ENCODE peak calls at places on chromosomes 1 and 21, in seven cellular contexts. One of them, this sample, is unnamed.

GRCh38 chr1:5667513-5668325 is 324.5 kb downstream of the NPHP4 start:
- DNase-seq in fibroblast of the aortic adventitia: no peak
- DNase-seq in heart right ventricle: no peak
- DNase-seq in AG10803: no peak
- DNase-seq in heart left ventricle: no peak
- DNase-seq in adrenal gland: peak; percentile 60
- DNase-seq in GM23338: no peak
- DNase-seq in this sample: no peak

GRCh38 chr1:61851849-61852692 is 109.8 kb downstream of the PATJ start:
- DNase-seq in heart right ventricle: peak; percentile 45
- DNase-seq in GM23338: peak; percentile 78
- DNase-seq in heart left ventricle: peak; percentile 20
- DNase-seq in AG10803: peak; percentile 77
- DNase-seq in fibroblast of the aortic adventitia: peak; percentile 94
- DNase-seq in adrenal gland: no peak
- DNase-seq in this sample: no peak

GRCh38 chr1:32623775-32624174 is 26.6 kb downstream of the ZBTB8OS start:
- DNase-seq in AG10803: no peak
- DNase-seq in heart right ventricle: no peak
- DNase-seq in adrenal gland: no peak
- DNase-seq in heart left ventricle: no peak
- DNase-seq in GM23338: no peak
- DNase-seq in fibroblast of the aortic adventitia: no peak
- DNase-seq in this sample: no peak

GRCh38 chr1:91993256-91993655 is 36.5 kb upstream of the EPHX4 start:
- DNase-seq in GM23338: no peak
- DNase-seq in adrenal gland: no peak
- DNase-seq in AG10803: no peak
- DNase-seq in heart right ventricle: no peak
- DNase-seq in heart left ventricle: no peak
- DNase-seq in fibroblast of the aortic adventitia: no peak
- DNase-seq in this sample: no peak

GRCh38 chr1:204376919-204377799 is 17.4 kb upstream of the PLEKHA6 start:
- DNase-seq in adrenal gland: no peak
- DNase-seq in heart right ventricle: no peak
- DNase-seq in heart left ventricle: no peak
- DNase-seq in GM23338: no peak
- DNase-seq in fibroblast of the aortic adventitia: no peak
- DNase-seq in AG10803: no peak
- DNase-seq in this sample: no peak

GRCh38 chr1:153633161-153633746 is 612 bp upstream of the CHTOP start:
- DNase-seq in fibroblast of the aortic adventitia: no peak
- DNase-seq in heart right ventricle: no peak
- DNase-seq in AG10803: peak; percentile 40
- DNase-seq in GM23338: no peak
- DNase-seq in heart left ventricle: peak; percentile 71
- DNase-seq in adrenal gland: no peak
- DNase-seq in this sample: peak; percentile 60

GRCh38 chr1:22557341-22557950 is 5.8 kb upstream of the EPHA8 start:
- DNase-seq in GM23338: no peak
- DNase-seq in adrenal gland: no peak
- DNase-seq in AG10803: peak; percentile 45
- DNase-seq in fibroblast of the aortic adventitia: no peak
- DNase-seq in heart left ventricle: no peak
- DNase-seq in heart right ventricle: no peak
- DNase-seq in this sample: no peak

GRCh38 chr1:170225735-170226524 is 80.2 kb downstream of the NTMT2 start:
- DNase-seq in heart right ventricle: no peak
- DNase-seq in adrenal gland: no peak
- DNase-seq in heart left ventricle: no peak
- DNase-seq in GM23338: no peak
- DNase-seq in fibroblast of the aortic adventitia: peak; percentile 63
- DNase-seq in AG10803: peak; percentile 85
- DNase-seq in this sample: no peak

GRCh38 chr1:7218210-7218832 is 433.1 kb downstream of the CAMTA1 start:
- DNase-seq in AG10803: peak; percentile 34
- DNase-seq in GM23338: peak; percentile 78
- DNase-seq in heart right ventricle: no peak
- DNase-seq in adrenal gland: peak; percentile 71
- DNase-seq in fibroblast of the aortic adventitia: peak; percentile 44
- DNase-seq in heart left ventricle: no peak
- DNase-seq in this sample: no peak

GRCh38 chr1:96882096-96882495 is 160.5 kb downstream of the PTBP2 start:
- DNase-seq in heart right ventricle: no peak
- DNase-seq in fibroblast of the aortic adventitia: peak; percentile 2
- DNase-seq in adrenal gland: no peak
- DNase-seq in AG10803: peak; percentile 5
- DNase-seq in heart left ventricle: no peak
- DNase-seq in GM23338: peak; percentile 3
- DNase-seq in this sample: no peak

GRCh38 chr1:96880626-96881025 is 159.0 kb downstream of the PTBP2 start:
- DNase-seq in fibroblast of the aortic adventitia: peak; percentile 28
- DNase-seq in AG10803: no peak
- DNase-seq in heart right ventricle: no peak
- DNase-seq in GM23338: no peak
- DNase-seq in heart left ventricle: no peak
- DNase-seq in adrenal gland: no peak
- DNase-seq in this sample: no peak

GRCh38 chr1:96872757-96873156 is 151.2 kb downstream of the PTBP2 start:
- DNase-seq in GM23338: peak; percentile 52
- DNase-seq in heart right ventricle: no peak
- DNase-seq in AG10803: no peak
- DNase-seq in adrenal gland: no peak
- DNase-seq in fibroblast of the aortic adventitia: no peak
- DNase-seq in heart left ventricle: no peak
- DNase-seq in this sample: no peak

DNA sequence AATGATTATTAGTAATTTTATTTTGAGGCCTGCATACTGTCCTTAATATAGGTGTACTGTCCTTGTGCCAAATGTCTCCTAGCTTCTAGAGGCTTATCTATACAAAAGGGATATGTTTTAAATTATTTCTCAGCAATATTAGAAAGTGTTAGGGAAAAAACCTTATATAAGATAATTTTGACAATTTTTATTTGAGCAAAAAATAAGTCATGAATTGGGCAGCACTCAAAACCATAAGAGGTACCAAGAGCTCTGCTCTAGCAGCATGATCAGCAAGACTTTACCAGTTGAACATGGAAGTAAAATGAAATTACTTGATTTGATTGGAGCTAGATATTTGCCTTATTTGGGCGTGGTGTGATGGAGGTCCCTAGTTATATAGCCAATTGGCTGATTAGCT is 157.1 kb downstream of the PTBP2 start:
- DNase-seq in GM23338: no peak
- DNase-seq in fibroblast of the aortic adventitia: no peak
- DNase-seq in heart right ventricle: no peak
- DNase-seq in heart left ventricle: no peak
- DNase-seq in adrenal gland: no peak
- DNase-seq in AG10803: no peak
- DNase-seq in this sample: no peak
- H3K4me3 ChIP-seq in GM23338: no peak overlapping the region
- H3K4me3 ChIP-seq in fibroblast of the aortic adventitia: no peak overlapping the region
- H3K4me3 ChIP-seq in heart right ventricle: no peak overlapping the region
- H3K4me3 ChIP-seq in heart left ventricle: no peak overlapping the region
- H3K4me3 ChIP-seq in adrenal gland: no peak overlapping the region
- H3K4me3 ChIP-seq in AG10803: no peak overlapping the region
- H3K4me3 ChIP-seq in this sample: no peak overlapping the region

GRCh38 chr1:116111196-116112021 is at the start of gene MAB21L3:
- DNase-seq in adrenal gland: no peak
- DNase-seq in GM23338: no peak
- DNase-seq in AG10803: no peak
- DNase-seq in fibroblast of the aortic adventitia: no peak
- DNase-seq in heart left ventricle: no peak
- DNase-seq in heart right ventricle: no peak
- DNase-seq in this sample: no peak
- H3K4me3 ChIP-seq in adrenal gland: no peak within 1 kb of the TSS
- H3K4me3 ChIP-seq in GM23338: no peak within 1 kb of the TSS
- H3K4me3 ChIP-seq in AG10803: no peak within 1 kb of the TSS
- H3K4me3 ChIP-seq in fibroblast of the aortic adventitia: no peak within 1 kb of the TSS
- H3K4me3 ChIP-seq in heart left ventricle: no peak within 1 kb of the TSS
- H3K4me3 ChIP-seq in heart right ventricle: no peak within 1 kb of the TSS
- H3K4me3 ChIP-seq in this sample: no peak within 1 kb of the TSS

GRCh38 chr21:41425954-41426655 is at the start of gene MX1:
- DNase-seq in heart right ventricle: peak; percentile 81
- DNase-seq in adrenal gland: peak; percentile 89
- DNase-seq in fibroblast of the aortic adventitia: peak; percentile 40
- DNase-seq in heart left ventricle: peak; percentile 81
- DNase-seq in GM23338: peak; percentile 75
- DNase-seq in AG10803: peak; percentile 8
- DNase-seq in this sample: peak; percentile 97

GRCh38 chr21:41426656-41427311 is 745 bp downstream of the MX1 start:
- DNase-seq in AG10803: no peak
- DNase-seq in adrenal gland: no peak
- DNase-seq in heart left ventricle: peak; percentile 22
- DNase-seq in GM23338: peak; percentile 51
- DNase-seq in fibroblast of the aortic adventitia: no peak
- DNase-seq in heart right ventricle: no peak
- DNase-seq in this sample: peak; percentile 83

GRCh38 chr21:41427556-41427955 is 1.5 kb downstream of the MX1 start:
- DNase-seq in heart right ventricle: no peak
- DNase-seq in AG10803: no peak
- DNase-seq in fibroblast of the aortic adventitia: no peak
- DNase-seq in heart left ventricle: no peak
- DNase-seq in GM23338: no peak
- DNase-seq in adrenal gland: no peak
- DNase-seq in this sample: no peak

GRCh38 chr21:41428311-41428710 is 2.3 kb downstream of the MX1 start:
- DNase-seq in fibroblast of the aortic adventitia: no peak
- DNase-seq in adrenal gland: no peak
- DNase-seq in heart left ventricle: no peak
- DNase-seq in AG10803: no peak
- DNase-seq in heart right ventricle: no peak
- DNase-seq in GM23338: no peak
- DNase-seq in this sample: no peak

DNA sequence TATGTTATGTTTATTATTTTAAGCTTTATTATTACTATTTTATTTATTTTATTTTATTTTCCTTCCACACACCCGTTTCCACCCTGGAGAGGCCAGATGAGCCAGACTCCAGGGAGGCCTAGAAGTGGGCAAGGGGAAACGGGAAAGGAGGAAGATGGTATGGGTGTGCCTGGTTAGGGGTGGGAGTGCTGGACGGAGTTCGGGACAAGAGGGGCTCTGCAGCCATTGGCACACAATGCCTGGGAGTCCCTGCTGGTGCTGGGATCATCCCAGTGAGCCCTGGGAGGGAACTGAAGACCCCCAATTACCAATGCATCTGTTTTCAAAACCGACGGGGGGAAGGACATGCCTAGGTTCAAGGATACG is 468 bp upstream of the MX1 start:
- DNase-seq in GM23338: no peak
- DNase-seq in fibroblast of the aortic adventitia: no peak
- DNase-seq in heart right ventricle: no peak
- DNase-seq in AG10803: no peak
- DNase-seq in heart left ventricle: no peak
- DNase-seq in adrenal gland: no peak
- DNase-seq in this sample: no peak
- H3K4me3 ChIP-seq in GM23338: peak overlapping the region; percentile 73
- H3K4me3 ChIP-seq in fibroblast of the aortic adventitia: peak overlapping the region; percentile 69
- H3K4me3 ChIP-seq in heart right ventricle: peak overlapping the region; percentile 59
- H3K4me3 ChIP-seq in AG10803: peak overlapping the region; percentile 62
- H3K4me3 ChIP-seq in heart left ventricle: peak overlapping the region; percentile 71
- H3K4me3 ChIP-seq in adrenal gland: no peak overlapping the region
- H3K4me3 ChIP-seq in this sample: peak overlapping the region; percentile 69

GRCh38 chr1:79005945-79006344 is 585 bp downstream of the ADGRL4 start:
- DNase-seq in heart right ventricle: no peak
- DNase-seq in fibroblast of the aortic adventitia: peak; percentile 60
- DNase-seq in AG10803: peak; percentile 6
- DNase-seq in heart left ventricle: no peak
- DNase-seq in adrenal gland: no peak
- DNase-seq in GM23338: peak; percentile 2
- DNase-seq in this sample: no peak
- H3K4me3 ChIP-seq in heart right ventricle: peak overlapping the region; percentile 56
- H3K4me3 ChIP-seq in fibroblast of the aortic adventitia: peak overlapping the region; percentile 71
- H3K4me3 ChIP-seq in AG10803: peak overlapping the region; percentile 62
- H3K4me3 ChIP-seq in heart left ventricle: peak overlapping the region; percentile 56
- H3K4me3 ChIP-seq in adrenal gland: no peak overlapping the region
- H3K4me3 ChIP-seq in GM23338: peak overlapping the region; percentile 67
- H3K4me3 ChIP-seq in this sample: peak overlapping the region; percentile 46

GRCh38 chr21:45889961-45890360 is 91.6 kb upstream of the COL6A1 start:
- DNase-seq in heart left ventricle: no peak
- DNase-seq in AG10803: peak; percentile 11
- DNase-seq in fibroblast of the aortic adventitia: no peak
- DNase-seq in heart right ventricle: peak; percentile 30
- DNase-seq in adrenal gland: peak; percentile 79
- DNase-seq in GM23338: no peak
- DNase-seq in this sample: no peak

GRCh38 chr21:45892156-45892919 is 89.2 kb upstream of the COL6A1 start:
- DNase-seq in AG10803: no peak
- DNase-seq in heart left ventricle: no peak
- DNase-seq in adrenal gland: no peak
- DNase-seq in fibroblast of the aortic adventitia: no peak
- DNase-seq in GM23338: no peak
- DNase-seq in heart right ventricle: no peak
- DNase-seq in this sample: peak; percentile 64

GRCh38 chr21:45893166-45894106 is 88.1 kb upstream of the COL6A1 start:
- DNase-seq in heart right ventricle: no peak
- DNase-seq in GM23338: no peak
- DNase-seq in heart left ventricle: no peak
- DNase-seq in fibroblast of the aortic adventitia: no peak
- DNase-seq in adrenal gland: no peak
- DNase-seq in AG10803: no peak
- DNase-seq in this sample: no peak

GRCh38 chr21:45889115-45889708 is 92.4 kb upstream of the COL6A1 start:
- DNase-seq in GM23338: no peak
- DNase-seq in AG10803: no peak
- DNase-seq in fibroblast of the aortic adventitia: no peak
- DNase-seq in heart left ventricle: no peak
- DNase-seq in adrenal gland: no peak
- DNase-seq in heart right ventricle: no peak
- DNase-seq in this sample: peak; percentile 32

GRCh38 chr21:45891388-45892155 is 90.0 kb upstream of the COL6A1 start:
- DNase-seq in fibroblast of the aortic adventitia: no peak
- DNase-seq in AG10803: no peak
- DNase-seq in adrenal gland: no peak
- DNase-seq in GM23338: no peak
- DNase-seq in heart right ventricle: no peak
- DNase-seq in heart left ventricle: no peak
- DNase-seq in this sample: peak; percentile 48
- H3K4me3 ChIP-seq in fibroblast of the aortic adventitia: no peak overlapping the region
- H3K4me3 ChIP-seq in AG10803: no peak overlapping the region
- H3K4me3 ChIP-seq in adrenal gland: no peak overlapping the region
- H3K4me3 ChIP-seq in GM23338: no peak overlapping the region
- H3K4me3 ChIP-seq in heart right ventricle: no peak overlapping the region
- H3K4me3 ChIP-seq in heart left ventricle: no peak overlapping the region
- H3K4me3 ChIP-seq in this sample: no peak overlapping the region

This sample was measured in upper lobe of left lung.